ENCODE peak calls at places on chromosomes 6 and 20, in four cellular contexts. C is fibroblast of pulmonary artery, B is astrocyte of the spinal cord, T is cardiac fibroblast. N is an unnamed sample.
A peak's percentile ranks its signal among the peaks of the same experiment; 100 is the strongest.

GRCh38 chr20:52230406-52230805 is 38.8 kb upstream of the ZFP64 start:
- DNase-seq in C (peak; percentile 38), B (peak; percentile 8), T (peak; percentile 43), N (no peak)

GRCh38 chr20:44003609-44004008 is 89.0 kb downstream of the TOX2 start:
- DNase-seq in C (no peak), B (no peak), T (no peak), N (no peak)

GRCh38 chr20:57947421-57948176 is 237.8 kb upstream of the PMEPA1 start:
- DNase-seq in C (no peak), B (peak; percentile 93), T (no peak), N (peak; percentile 21)

GRCh38 chr20:37202267-37202943 is 23.1 kb upstream of the MROH8 start:
- DNase-seq in C (peak; percentile 97), B (peak; percentile 94), T (peak; percentile 96), N (peak; percentile 96)

GRCh38 chr6:150087336-150087735 is 18.4 kb upstream of the ULBP3 start:
- DNase-seq in C (no peak), B (no peak), T (no peak), N (no peak)

GRCh38 chr6:144644776-144645175 is 359.6 kb downstream of the UTRN start:
- DNase-seq in C (peak; percentile 72), B (no peak), T (peak; percentile 78), N (peak; percentile 78)

GRCh38 chr20:53087034-53087777 is 115.0 kb downstream of the TSHZ2 start:
- DNase-seq in C (no peak), B (no peak), T (peak; percentile 42), N (peak; percentile 4)

GRCh38 chr6:28953039-28953872 is 29.5 kb upstream of the TRIM27 start:
- DNase-seq in C (peak; percentile 63), B (peak; percentile 64), T (peak; percentile 66), N (peak; percentile 73)

GRCh38 chr6:30344191-30344867 is 627 bp upstream of the RPP21 start:
- DNase-seq in C (no peak), B (no peak), T (no peak), N (no peak)
- H3K4me3 ChIP-seq in C (peak overlapping the region; percentile 85), B (no peak overlapping the region), T (no peak overlapping the region), N (no peak overlapping the region)

GRCh38 chr6:35962779-35963570 is 42.1 kb upstream of the SRPK1 start:
- DNase-seq in C (no peak), B (no peak), T (no peak), N (no peak)

GRCh38 chr6:35969676-35970075 is 48.8 kb upstream of the SRPK1 start:
- DNase-seq in C (no peak), B (no peak), T (peak; percentile 10), N (peak; percentile 60)

GRCh38 chr6:35972471-35972985 is 51.6 kb upstream of the SRPK1 start:
- DNase-seq in C (no peak), B (no peak), T (peak; percentile 40), N (peak; percentile 92)

GRCh38 chr6:35970181-35970580 is 49.3 kb upstream of the SRPK1 start:
- DNase-seq in C (peak; percentile 83), B (peak; percentile 53), T (peak; percentile 75), N (peak; percentile 85)

DNA sequence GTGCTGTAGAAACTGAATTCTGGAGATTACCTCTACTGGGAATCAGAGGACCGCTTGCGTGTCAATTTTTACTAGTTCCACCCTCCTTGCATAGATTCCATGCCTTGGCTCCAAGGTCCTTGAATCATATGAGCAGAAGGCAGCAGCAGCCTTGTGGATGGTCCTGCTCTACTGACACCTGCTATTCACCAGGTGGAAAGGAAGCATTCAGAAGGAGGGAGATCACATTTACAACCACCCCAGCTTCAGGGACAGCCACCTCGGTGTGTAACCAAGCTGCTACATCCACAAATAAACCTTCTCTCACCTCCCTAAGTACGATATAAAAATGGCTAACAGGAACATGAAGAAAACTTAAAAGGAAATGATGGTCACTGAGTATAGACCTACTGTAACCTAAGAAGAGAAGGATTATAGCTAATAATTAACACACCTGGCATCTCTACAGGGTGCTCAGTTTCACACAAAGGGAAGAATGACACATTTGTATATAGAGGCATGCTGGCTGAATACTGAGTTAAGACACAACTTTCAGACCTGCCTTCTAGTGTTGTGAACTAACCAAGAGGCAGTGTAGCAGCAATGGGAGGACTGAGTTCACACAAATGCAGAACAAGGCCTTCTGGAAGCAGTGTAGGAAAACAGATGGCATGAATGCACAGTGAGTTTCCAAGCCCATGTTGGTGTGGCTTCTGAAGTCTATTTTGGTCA is 46.3 kb upstream of the SRPK1 start:
- DNase-seq in C (no peak), B (no peak), T (no peak), N (no peak)
- TF ChIP-seq CTCF in C (no peak), B (no peak), T (no peak), N (no peak)

GRCh38 chr6:69884231-69884630 is 17.9 kb downstream of the COL19A1 start:
- DNase-seq in C (no peak), B (no peak), T (no peak), N (no peak)

GRCh38 chr6:69878795-69879194 is 12.4 kb downstream of the COL19A1 start:
- DNase-seq in C (no peak), B (no peak), T (no peak), N (no peak)

GRCh38 chr6:69883551-69883950 is 17.2 kb downstream of the COL19A1 start:
- DNase-seq in C (no peak), B (no peak), T (no peak), N (no peak)

GRCh38 chr6:69881322-69882151 is 15.2 kb downstream of the COL19A1 start:
- DNase-seq in C (no peak), B (no peak), T (no peak), N (no peak)

DNA sequence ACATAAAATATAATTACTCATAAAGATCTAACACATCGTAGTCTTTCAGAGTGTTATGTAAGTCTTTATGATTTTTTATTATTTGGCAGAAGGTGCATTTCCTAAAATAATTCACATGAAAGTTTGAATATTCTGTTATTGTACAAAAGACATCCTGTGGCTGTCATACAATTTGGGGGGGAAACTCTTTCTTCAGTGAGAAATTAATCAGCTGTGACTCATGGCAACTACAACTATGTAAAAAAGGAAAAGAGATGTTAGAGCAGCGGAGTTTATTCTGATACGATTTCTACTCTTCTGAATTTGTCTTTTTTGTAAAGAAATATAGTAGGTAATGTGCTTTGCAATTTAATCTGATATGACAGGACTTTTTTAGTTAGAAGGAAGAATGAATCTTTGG is 14.2 kb downstream of the COL19A1 start:
- DNase-seq in C (no peak), B (no peak), T (no peak), N (no peak)
- H3K4me3 ChIP-seq in C (no peak overlapping the region), B (no peak overlapping the region), T (no peak overlapping the region), N (no peak overlapping the region)

DNA sequence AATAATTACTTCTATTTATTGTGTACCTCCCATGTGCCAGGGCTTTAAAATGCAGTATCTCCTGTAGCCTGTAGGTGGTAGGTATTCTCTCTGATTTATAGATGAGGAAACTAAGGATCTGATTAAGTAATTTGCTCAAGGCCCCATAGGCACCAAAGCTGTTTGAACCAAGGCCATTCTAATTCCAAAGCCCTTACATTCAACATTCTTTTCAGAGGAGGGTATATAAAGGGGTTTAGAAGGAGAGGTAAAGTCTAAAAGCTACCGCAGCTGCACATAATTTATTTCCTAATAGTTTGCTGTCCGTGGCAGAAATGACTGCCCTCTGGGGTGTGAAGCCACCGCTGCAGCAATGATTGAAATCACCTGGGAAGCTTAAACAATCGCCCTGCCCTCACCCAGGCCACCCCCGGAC is 95.0 kb upstream of the FAM8A1 start:
- DNase-seq in C (peak; percentile 17), B (peak; percentile 28), T (no peak), N (peak; percentile 5)
- TF ChIP-seq CTCF in C (peak; percentile 28), B (peak; percentile 26), T (peak; percentile 25), N (peak; percentile 26)

GRCh38 chr6:31572041-31572911 is at the start of gene LTA:
- DNase-seq in C (no peak), B (no peak), T (no peak), N (no peak)
- H3K4me3 ChIP-seq in C (no peak within 1 kb of the TSS), B (no peak within 1 kb of the TSS), T (no peak within 1 kb of the TSS), N (no peak within 1 kb of the TSS)

DNA sequence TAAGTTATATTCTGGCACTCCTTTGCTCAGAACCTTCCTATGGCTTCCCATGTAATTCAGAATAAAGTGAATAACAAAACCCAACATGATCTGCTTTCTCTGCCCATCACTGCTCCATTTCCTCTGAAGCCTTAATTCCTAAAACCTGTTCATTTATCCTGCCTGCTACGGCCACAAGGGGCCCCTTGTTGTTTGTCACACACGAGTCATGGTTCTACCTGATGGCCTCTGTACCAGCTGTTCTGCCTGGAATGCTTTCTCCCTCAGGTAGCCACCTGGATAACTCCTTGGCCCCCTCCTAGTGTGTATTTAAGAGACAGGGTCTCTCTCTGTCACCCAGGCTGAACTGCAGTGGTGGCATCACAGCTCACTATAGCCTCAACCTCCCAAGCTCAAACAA is 26.8 kb downstream of the ERGIC3 start:
- DNase-seq in C (no peak), B (no peak), T (no peak), N (no peak)
- TF ChIP-seq CTCF in C (peak; percentile 27), B (peak; percentile 13), T (peak; percentile 25), N (no peak)

DNA sequence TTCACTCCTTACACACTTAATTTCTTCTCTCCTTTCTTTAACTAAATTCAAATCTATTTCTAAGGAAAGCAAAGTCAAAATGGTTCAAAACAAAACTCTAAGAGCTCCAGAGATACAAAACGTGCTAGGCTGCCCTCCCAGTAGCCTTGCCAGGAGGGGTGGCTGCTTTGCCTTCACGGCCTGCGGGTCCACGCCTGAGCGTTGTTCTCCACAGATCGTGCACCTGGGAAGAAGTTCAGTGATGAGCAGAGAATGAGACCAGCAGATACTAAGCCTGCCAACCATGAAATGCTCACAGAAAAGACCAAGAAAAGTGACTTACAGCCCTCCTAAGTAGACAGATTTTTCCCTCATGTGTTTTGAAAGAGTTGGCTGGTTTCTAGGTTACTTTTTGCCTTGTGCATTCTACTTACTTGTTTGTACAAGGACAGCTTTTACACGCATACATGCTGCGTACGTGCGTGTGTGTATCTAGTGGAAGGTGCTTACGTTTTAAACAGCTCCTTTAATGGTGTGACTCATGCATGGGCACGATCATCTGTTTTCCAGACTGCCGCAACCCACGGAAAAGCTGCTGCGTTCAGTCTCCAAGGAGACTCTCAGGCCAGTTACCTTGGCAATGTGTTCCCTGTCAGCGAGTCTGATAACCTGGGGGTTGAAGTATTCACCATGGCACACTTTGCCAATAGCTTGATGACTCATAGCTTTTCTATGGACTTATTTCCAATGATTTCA is 32.4 kb upstream of the PBOV1 start:
- DNase-seq in C (peak; percentile 97), B (peak; percentile 92), T (peak; percentile 94), N (peak; percentile 94)
- H3K4me3 ChIP-seq in C (peak overlapping the region; percentile 17), B (no peak overlapping the region), T (no peak overlapping the region), N (peak overlapping the region; percentile 26)

N was measured in fibroblast of the aortic adventitia.